ENCODE peak calls at places on chromosome 3, in ten cellular contexts. One of them, this sample, is unnamed.

GRCh38 chr3:119085070-119085439 is 50.4 kb upstream of the IGSF11 start:
- DNase-seq in Peyer's patch: no peak
- DNase-seq in LNCaP clone FGC: no peak
- DNase-seq in dorsolateral prefrontal cortex: no peak
- DNase-seq in kidney epithelial cell: no peak
- DNase-seq in HL-60: no peak
- DNase-seq in type B pancreatic cell: no peak
- DNase-seq in bronchial epithelial cell: no peak
- DNase-seq in GM13977: no peak
- DNase-seq in CD8-positive, alpha-beta T cell: no peak
- DNase-seq in this sample: no peak

GRCh38 chr3:140180603-140181002 is 245.6 kb downstream of the CLSTN2 start:
- DNase-seq in Peyer's patch: no peak
- DNase-seq in LNCaP clone FGC: no peak
- DNase-seq in dorsolateral prefrontal cortex: no peak
- DNase-seq in kidney epithelial cell: no peak
- DNase-seq in HL-60: no peak
- DNase-seq in type B pancreatic cell: no peak
- DNase-seq in bronchial epithelial cell: peak
- DNase-seq in GM13977: no peak
- DNase-seq in CD8-positive, alpha-beta T cell: no peak
- DNase-seq in this sample: no peak

GRCh38 chr3:139597947-139598346 is 58.4 kb upstream of the RBP1 start:
- DNase-seq in Peyer's patch: no peak
- DNase-seq in LNCaP clone FGC: no peak
- DNase-seq in dorsolateral prefrontal cortex: no peak
- DNase-seq in kidney epithelial cell: no peak
- DNase-seq in HL-60: no peak
- DNase-seq in type B pancreatic cell: no peak
- DNase-seq in bronchial epithelial cell: no peak
- DNase-seq in GM13977: no peak
- DNase-seq in CD8-positive, alpha-beta T cell: no peak
- DNase-seq in this sample: no peak

GRCh38 chr3:160127308-160127707 is 97.9 kb upstream of the C3orf80 start:
- DNase-seq in Peyer's patch: no peak
- DNase-seq in LNCaP clone FGC: no peak
- DNase-seq in dorsolateral prefrontal cortex: no peak
- DNase-seq in kidney epithelial cell: no peak
- DNase-seq in HL-60: no peak
- DNase-seq in type B pancreatic cell: no peak
- DNase-seq in bronchial epithelial cell: peak
- DNase-seq in GM13977: no peak
- DNase-seq in CD8-positive, alpha-beta T cell: no peak
- DNase-seq in this sample: no peak

GRCh38 chr3:114428173-114428606 is 134.4 kb downstream of the TIGIT start:
- DNase-seq in Peyer's patch: peak
- DNase-seq in LNCaP clone FGC: no peak
- DNase-seq in dorsolateral prefrontal cortex: no peak
- DNase-seq in kidney epithelial cell: no peak
- DNase-seq in HL-60: peak
- DNase-seq in type B pancreatic cell: no peak
- DNase-seq in bronchial epithelial cell: no peak
- DNase-seq in GM13977: no peak
- DNase-seq in CD8-positive, alpha-beta T cell: no peak
- DNase-seq in this sample: no peak

GRCh38 chr3:132784502-132785025 is 62.4 kb upstream of the NPHP3 start:
- DNase-seq in Peyer's patch: no peak
- DNase-seq in LNCaP clone FGC: no peak
- DNase-seq in dorsolateral prefrontal cortex: no peak
- DNase-seq in kidney epithelial cell: no peak
- DNase-seq in HL-60: no peak
- DNase-seq in type B pancreatic cell: no peak
- DNase-seq in bronchial epithelial cell: no peak
- DNase-seq in GM13977: no peak
- DNase-seq in CD8-positive, alpha-beta T cell: no peak
- DNase-seq in this sample: no peak

GRCh38 chr3:13479332-13479581 is 849 bp upstream of the HDAC11 start:
- DNase-seq in Peyer's patch: peak
- DNase-seq in LNCaP clone FGC: no peak
- DNase-seq in dorsolateral prefrontal cortex: peak
- DNase-seq in kidney epithelial cell: no peak
- DNase-seq in HL-60: no peak
- DNase-seq in type B pancreatic cell: no peak
- DNase-seq in bronchial epithelial cell: no peak
- DNase-seq in GM13977: no peak
- DNase-seq in CD8-positive, alpha-beta T cell: no peak
- DNase-seq in this sample: no peak

GRCh38 chr3:111333642-111334041 is 208.4 kb upstream of the CD96 start:
- DNase-seq in Peyer's patch: no peak
- DNase-seq in LNCaP clone FGC: no peak
- DNase-seq in dorsolateral prefrontal cortex: no peak
- DNase-seq in kidney epithelial cell: no peak
- DNase-seq in HL-60: no peak
- DNase-seq in type B pancreatic cell: no peak
- DNase-seq in bronchial epithelial cell: peak
- DNase-seq in GM13977: no peak
- DNase-seq in CD8-positive, alpha-beta T cell: no peak
- DNase-seq in this sample: no peak

GRCh38 chr3:13165576-13165975 is 92.3 kb upstream of the IQSEC1 start:
- DNase-seq in Peyer's patch: no peak
- DNase-seq in LNCaP clone FGC: no peak
- DNase-seq in dorsolateral prefrontal cortex: no peak
- DNase-seq in kidney epithelial cell: no peak
- DNase-seq in HL-60: no peak
- DNase-seq in type B pancreatic cell: no peak
- DNase-seq in bronchial epithelial cell: no peak
- DNase-seq in GM13977: no peak
- DNase-seq in CD8-positive, alpha-beta T cell: no peak
- DNase-seq in this sample: no peak

GRCh38 chr3:126399348-126399730 is 4.6 kb downstream of the CFAP100 start:
- DNase-seq in Peyer's patch: no peak
- DNase-seq in LNCaP clone FGC: peak
- DNase-seq in dorsolateral prefrontal cortex: no peak
- DNase-seq in kidney epithelial cell: peak
- DNase-seq in HL-60: peak
- DNase-seq in type B pancreatic cell: no peak
- DNase-seq in bronchial epithelial cell: peak
- DNase-seq in GM13977: peak
- DNase-seq in CD8-positive, alpha-beta T cell: no peak
- DNase-seq in this sample: no peak

GRCh38 chr3:87771338-87772059 is 287.3 kb downstream of the CGGBP1 start:
- DNase-seq in Peyer's patch: no peak
- DNase-seq in LNCaP clone FGC: peak
- DNase-seq in dorsolateral prefrontal cortex: no peak
- DNase-seq in kidney epithelial cell: no peak
- DNase-seq in HL-60: peak
- DNase-seq in type B pancreatic cell: no peak
- DNase-seq in bronchial epithelial cell: peak
- DNase-seq in GM13977: peak
- DNase-seq in CD8-positive, alpha-beta T cell: peak
- DNase-seq in this sample: no peak

GRCh38 chr3:149514471-149514870 is 40.0 kb downstream of the TM4SF4 start:
- DNase-seq in Peyer's patch: no peak
- DNase-seq in LNCaP clone FGC: no peak
- DNase-seq in dorsolateral prefrontal cortex: no peak
- DNase-seq in kidney epithelial cell: no peak
- DNase-seq in HL-60: no peak
- DNase-seq in type B pancreatic cell: no peak
- DNase-seq in bronchial epithelial cell: no peak
- DNase-seq in GM13977: no peak
- DNase-seq in CD8-positive, alpha-beta T cell: no peak
- DNase-seq in this sample: no peak

GRCh38 chr3:14460342-14461005 is 58.1 kb downstream of the SLC6A6 start:
- DNase-seq in Peyer's patch: no peak
- DNase-seq in LNCaP clone FGC: peak
- DNase-seq in dorsolateral prefrontal cortex: peak
- DNase-seq in kidney epithelial cell: peak
- DNase-seq in HL-60: no peak
- DNase-seq in type B pancreatic cell: no peak
- DNase-seq in bronchial epithelial cell: no peak
- DNase-seq in GM13977: no peak
- DNase-seq in CD8-positive, alpha-beta T cell: no peak
- DNase-seq in this sample: no peak

GRCh38 chr3:118548434-118548833 is 486.2 kb downstream of the IGSF11 start:
- DNase-seq in Peyer's patch: no peak
- DNase-seq in LNCaP clone FGC: no peak
- DNase-seq in dorsolateral prefrontal cortex: no peak
- DNase-seq in kidney epithelial cell: no peak
- DNase-seq in HL-60: no peak
- DNase-seq in type B pancreatic cell: no peak
- DNase-seq in bronchial epithelial cell: peak
- DNase-seq in GM13977: no peak
- DNase-seq in CD8-positive, alpha-beta T cell: no peak
- DNase-seq in this sample: no peak

GRCh38 chr3:187036394-187036793 is 102.9 kb downstream of the RPL39L start:
- DNase-seq in Peyer's patch: no peak
- DNase-seq in LNCaP clone FGC: no peak
- DNase-seq in dorsolateral prefrontal cortex: no peak
- DNase-seq in kidney epithelial cell: no peak
- DNase-seq in HL-60: no peak
- DNase-seq in type B pancreatic cell: no peak
- DNase-seq in bronchial epithelial cell: no peak
- DNase-seq in GM13977: no peak
- DNase-seq in CD8-positive, alpha-beta T cell: no peak
- DNase-seq in this sample: no peak

GRCh38 chr3:193129607-193130006 is 111.4 kb upstream of the PLAAT1 start:
- DNase-seq in Peyer's patch: no peak
- DNase-seq in LNCaP clone FGC: no peak
- DNase-seq in dorsolateral prefrontal cortex: no peak
- DNase-seq in kidney epithelial cell: no peak
- DNase-seq in HL-60: no peak
- DNase-seq in type B pancreatic cell: no peak
- DNase-seq in bronchial epithelial cell: no peak
- DNase-seq in GM13977: no peak
- DNase-seq in CD8-positive, alpha-beta T cell: no peak
- DNase-seq in this sample: no peak

GRCh38 chr3:62493116-62493801 is 119.9 kb upstream of the FEZF2 start:
- DNase-seq in Peyer's patch: no peak
- DNase-seq in LNCaP clone FGC: no peak
- DNase-seq in dorsolateral prefrontal cortex: no peak
- DNase-seq in kidney epithelial cell: no peak
- DNase-seq in HL-60: no peak
- DNase-seq in type B pancreatic cell: no peak
- DNase-seq in bronchial epithelial cell: no peak
- DNase-seq in GM13977: no peak
- DNase-seq in CD8-positive, alpha-beta T cell: no peak
- DNase-seq in this sample: no peak
- TF ChIP-seq CTCF in Peyer's patch: no peak
- TF ChIP-seq CTCF in LNCaP clone FGC: no peak
- TF ChIP-seq CTCF in dorsolateral prefrontal cortex: no peak
- TF ChIP-seq CTCF in kidney epithelial cell: peak
- TF ChIP-seq CTCF in HL-60: peak
- TF ChIP-seq CTCF in type B pancreatic cell: peak
- TF ChIP-seq CTCF in bronchial epithelial cell: peak
- TF ChIP-seq CTCF in GM13977: no peak
- TF ChIP-seq CTCF in CD8-positive, alpha-beta T cell: no peak
- TF ChIP-seq CTCF in this sample: no peak

GRCh38 chr3:37308247-37308646 is 133.9 kb upstream of the LRRFIP2 start:
- DNase-seq in Peyer's patch: no peak
- DNase-seq in LNCaP clone FGC: no peak
- DNase-seq in dorsolateral prefrontal cortex: no peak
- DNase-seq in kidney epithelial cell: no peak
- DNase-seq in HL-60: no peak
- DNase-seq in type B pancreatic cell: no peak
- DNase-seq in bronchial epithelial cell: peak
- DNase-seq in GM13977: peak
- DNase-seq in CD8-positive, alpha-beta T cell: no peak
- DNase-seq in this sample: no peak
- TF ChIP-seq CTCF in Peyer's patch: peak
- TF ChIP-seq CTCF in LNCaP clone FGC: peak
- TF ChIP-seq CTCF in dorsolateral prefrontal cortex: peak
- TF ChIP-seq CTCF in kidney epithelial cell: peak
- TF ChIP-seq CTCF in HL-60: peak
- TF ChIP-seq CTCF in type B pancreatic cell: peak
- TF ChIP-seq CTCF in bronchial epithelial cell: no peak
- TF ChIP-seq CTCF in GM13977: peak
- TF ChIP-seq CTCF in CD8-positive, alpha-beta T cell: peak
- TF ChIP-seq CTCF in this sample: peak

GRCh38 chr3:99013077-99013476 is 111.6 kb upstream of the DCBLD2 start:
- DNase-seq in Peyer's patch: no peak
- DNase-seq in LNCaP clone FGC: no peak
- DNase-seq in dorsolateral prefrontal cortex: no peak
- DNase-seq in kidney epithelial cell: no peak
- DNase-seq in HL-60: no peak
- DNase-seq in type B pancreatic cell: no peak
- DNase-seq in bronchial epithelial cell: no peak
- DNase-seq in GM13977: no peak
- DNase-seq in CD8-positive, alpha-beta T cell: no peak
- DNase-seq in this sample: no peak
- TF ChIP-seq CTCF in Peyer's patch: no peak
- TF ChIP-seq CTCF in LNCaP clone FGC: no peak
- TF ChIP-seq CTCF in dorsolateral prefrontal cortex: no peak
- TF ChIP-seq CTCF in kidney epithelial cell: peak
- TF ChIP-seq CTCF in HL-60: no peak
- TF ChIP-seq CTCF in type B pancreatic cell: peak
- TF ChIP-seq CTCF in bronchial epithelial cell: no peak
- TF ChIP-seq CTCF in GM13977: no peak
- TF ChIP-seq CTCF in CD8-positive, alpha-beta T cell: no peak
- TF ChIP-seq CTCF in this sample: peak

DNA sequence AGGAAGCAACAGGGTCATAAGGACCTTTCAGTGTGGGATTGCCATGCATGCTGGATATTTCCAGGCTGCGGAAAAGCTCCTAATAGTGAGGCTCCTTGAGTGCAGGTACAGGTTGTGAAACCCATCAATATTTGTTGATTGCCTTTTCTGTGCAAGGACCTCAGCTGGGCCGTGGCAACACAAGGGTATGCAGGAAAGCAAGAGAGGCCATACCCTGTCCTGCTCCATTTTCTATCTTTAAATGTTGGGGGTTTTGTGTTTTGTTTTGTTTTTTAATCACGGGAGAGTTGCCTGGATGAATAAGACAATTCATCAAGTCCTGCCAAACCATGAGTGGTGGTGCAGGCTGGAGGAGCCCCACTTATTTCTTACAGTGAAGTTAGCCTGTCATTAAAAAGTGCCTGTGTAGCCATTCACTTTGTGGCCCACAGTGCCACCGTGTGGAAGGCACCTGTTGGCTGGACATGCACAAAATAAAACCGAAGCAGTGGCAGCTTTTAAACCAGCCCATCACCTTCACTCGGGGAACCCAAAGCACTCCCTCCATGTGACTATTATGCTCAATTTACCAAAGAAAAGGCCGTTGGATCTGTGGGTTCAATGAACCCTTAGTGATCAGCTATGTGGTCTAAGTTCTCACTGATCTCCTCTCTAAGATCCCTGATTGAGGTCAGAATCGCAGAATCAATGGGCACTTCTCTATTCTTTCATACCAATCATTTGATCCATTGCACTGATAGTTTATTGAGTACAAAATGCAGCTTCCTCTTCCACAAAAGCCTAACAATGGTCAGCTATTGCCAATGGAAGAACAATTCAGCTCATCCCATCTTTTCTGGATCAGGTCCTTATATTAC is 42.2 kb downstream of the CLDN18 start:
- DNase-seq in Peyer's patch: no peak
- DNase-seq in LNCaP clone FGC: no peak
- DNase-seq in dorsolateral prefrontal cortex: no peak
- DNase-seq in kidney epithelial cell: no peak
- DNase-seq in HL-60: peak
- DNase-seq in type B pancreatic cell: no peak
- DNase-seq in bronchial epithelial cell: peak
- DNase-seq in GM13977: peak
- DNase-seq in CD8-positive, alpha-beta T cell: no peak
- DNase-seq in this sample: no peak
- TF ChIP-seq CTCF in Peyer's patch: no peak
- TF ChIP-seq CTCF in LNCaP clone FGC: peak
- TF ChIP-seq CTCF in dorsolateral prefrontal cortex: peak
- TF ChIP-seq CTCF in kidney epithelial cell: peak
- TF ChIP-seq CTCF in HL-60: peak
- TF ChIP-seq CTCF in type B pancreatic cell: peak
- TF ChIP-seq CTCF in bronchial epithelial cell: peak
- TF ChIP-seq CTCF in GM13977: peak
- TF ChIP-seq CTCF in CD8-positive, alpha-beta T cell: no peak
- TF ChIP-seq CTCF in this sample: peak

GRCh38 chr3:99532246-99532645 is 106.1 kb upstream of the COL8A1 start:
- DNase-seq in Peyer's patch: no peak
- DNase-seq in LNCaP clone FGC: no peak
- DNase-seq in dorsolateral prefrontal cortex: no peak
- DNase-seq in kidney epithelial cell: no peak
- DNase-seq in HL-60: peak
- DNase-seq in type B pancreatic cell: no peak
- DNase-seq in bronchial epithelial cell: peak
- DNase-seq in GM13977: peak
- DNase-seq in CD8-positive, alpha-beta T cell: no peak
- DNase-seq in this sample: no peak
- TF ChIP-seq CTCF in Peyer's patch: no peak
- TF ChIP-seq CTCF in LNCaP clone FGC: peak
- TF ChIP-seq CTCF in dorsolateral prefrontal cortex: peak
- TF ChIP-seq CTCF in kidney epithelial cell: peak
- TF ChIP-seq CTCF in HL-60: peak
- TF ChIP-seq CTCF in type B pancreatic cell: peak
- TF ChIP-seq CTCF in bronchial epithelial cell: peak
- TF ChIP-seq CTCF in GM13977: peak
- TF ChIP-seq CTCF in CD8-positive, alpha-beta T cell: no peak
- TF ChIP-seq CTCF in this sample: peak